ENCODE peak calls at places on chromosomes 3 and 15, in nine cellular contexts. One of them, this sample, is unnamed.

GRCh38 chr3:111610612-111611054 is 15.5 kb upstream of the ZBED2 start:
- DNase-seq in heart left ventricle: no peak
- DNase-seq in lower lobe of right lung: no peak
- DNase-seq in brain microvascular endothelial cell: no peak
- DNase-seq in NCI-H1092: no peak
- DNase-seq in nephron progenitor cell: no peak
- DNase-seq in NCI-H1105: peak
- DNase-seq in NCI-H2081: no peak
- DNase-seq in astrocyte of the spinal cord: no peak
- DNase-seq in this sample: no peak

GRCh38 chr3:177131927-177132636 is 65.2 kb downstream of the TBL1XR1 start:
- DNase-seq in NCI-H1092: no peak
- DNase-seq in brain microvascular endothelial cell: no peak
- DNase-seq in lower lobe of right lung: no peak
- DNase-seq in NCI-H2081: no peak
- DNase-seq in NCI-H1105: no peak
- DNase-seq in heart left ventricle: no peak
- DNase-seq in nephron progenitor cell: no peak
- DNase-seq in astrocyte of the spinal cord: no peak
- DNase-seq in this sample: no peak

GRCh38 chr3:190122198-190122771 is 1.6 kb upstream of the P3H2 start:
- DNase-seq in NCI-H2081: no peak
- DNase-seq in nephron progenitor cell: no peak
- DNase-seq in NCI-H1105: no peak
- DNase-seq in astrocyte of the spinal cord: peak
- DNase-seq in lower lobe of right lung: no peak
- DNase-seq in heart left ventricle: no peak
- DNase-seq in brain microvascular endothelial cell: peak
- DNase-seq in NCI-H1092: no peak
- DNase-seq in this sample: peak

GRCh38 chr15:65071381-65071811 is 3.6 kb upstream of the RASL12 start:
- DNase-seq in heart left ventricle: peak
- DNase-seq in astrocyte of the spinal cord: no peak
- DNase-seq in nephron progenitor cell: peak
- DNase-seq in NCI-H2081: no peak
- DNase-seq in brain microvascular endothelial cell: no peak
- DNase-seq in NCI-H1105: no peak
- DNase-seq in NCI-H1092: no peak
- DNase-seq in lower lobe of right lung: peak
- DNase-seq in this sample: no peak

GRCh38 chr3:187744169-187745151 is 808 bp downstream of the BCL6 start:
- DNase-seq in NCI-H1105: peak
- DNase-seq in heart left ventricle: peak
- DNase-seq in astrocyte of the spinal cord: peak
- DNase-seq in NCI-H1092: no peak
- DNase-seq in nephron progenitor cell: peak
- DNase-seq in NCI-H2081: peak
- DNase-seq in brain microvascular endothelial cell: peak
- DNase-seq in lower lobe of right lung: peak
- DNase-seq in this sample: peak

GRCh38 chr15:93042691-93043378 is 46.2 kb downstream of the RGMA start:
- DNase-seq in astrocyte of the spinal cord: no peak
- DNase-seq in NCI-H2081: no peak
- DNase-seq in brain microvascular endothelial cell: no peak
- DNase-seq in heart left ventricle: no peak
- DNase-seq in nephron progenitor cell: no peak
- DNase-seq in NCI-H1105: no peak
- DNase-seq in NCI-H1092: no peak
- DNase-seq in lower lobe of right lung: peak
- DNase-seq in this sample: no peak

GRCh38 chr3:196688349-196688748 is 23.7 kb downstream of the CEP19 start:
- DNase-seq in nephron progenitor cell: no peak
- DNase-seq in NCI-H1105: no peak
- DNase-seq in brain microvascular endothelial cell: peak
- DNase-seq in heart left ventricle: peak
- DNase-seq in NCI-H2081: no peak
- DNase-seq in astrocyte of the spinal cord: peak
- DNase-seq in NCI-H1092: no peak
- DNase-seq in lower lobe of right lung: peak
- DNase-seq in this sample: peak

GRCh38 chr15:96135166-96136093 is 195.1 kb upstream of the NR2F2 start:
- DNase-seq in nephron progenitor cell: no peak
- DNase-seq in NCI-H2081: no peak
- DNase-seq in NCI-H1105: no peak
- DNase-seq in NCI-H1092: no peak
- DNase-seq in brain microvascular endothelial cell: no peak
- DNase-seq in lower lobe of right lung: no peak
- DNase-seq in heart left ventricle: no peak
- DNase-seq in astrocyte of the spinal cord: no peak
- DNase-seq in this sample: no peak

GRCh38 chr15:36643551-36643950 is 64.1 kb downstream of the CDIN1 start:
- DNase-seq in NCI-H2081: no peak
- DNase-seq in NCI-H1092: no peak
- DNase-seq in lower lobe of right lung: no peak
- DNase-seq in nephron progenitor cell: no peak
- DNase-seq in NCI-H1105: no peak
- DNase-seq in brain microvascular endothelial cell: peak
- DNase-seq in astrocyte of the spinal cord: peak
- DNase-seq in heart left ventricle: no peak
- DNase-seq in this sample: peak

GRCh38 chr15:27082526-27082925 is 111.5 kb downstream of the GABRG3 start:
- DNase-seq in NCI-H1105: no peak
- DNase-seq in brain microvascular endothelial cell: no peak
- DNase-seq in heart left ventricle: no peak
- DNase-seq in astrocyte of the spinal cord: no peak
- DNase-seq in NCI-H1092: no peak
- DNase-seq in NCI-H2081: no peak
- DNase-seq in nephron progenitor cell: no peak
- DNase-seq in lower lobe of right lung: no peak
- DNase-seq in this sample: no peak

GRCh38 chr3:41417574-41417973 is 218.3 kb downstream of the CTNNB1 start:
- DNase-seq in brain microvascular endothelial cell: no peak
- DNase-seq in NCI-H2081: no peak
- DNase-seq in heart left ventricle: no peak
- DNase-seq in astrocyte of the spinal cord: no peak
- DNase-seq in NCI-H1092: no peak
- DNase-seq in NCI-H1105: no peak
- DNase-seq in lower lobe of right lung: no peak
- DNase-seq in nephron progenitor cell: no peak
- DNase-seq in this sample: no peak

GRCh38 chr3:114213669-114214541 is 23.5 kb downstream of the ZNF80 start:
- DNase-seq in heart left ventricle: no peak
- DNase-seq in NCI-H1092: no peak
- DNase-seq in brain microvascular endothelial cell: peak
- DNase-seq in nephron progenitor cell: peak
- DNase-seq in NCI-H2081: no peak
- DNase-seq in lower lobe of right lung: peak
- DNase-seq in NCI-H1105: no peak
- DNase-seq in astrocyte of the spinal cord: peak
- DNase-seq in this sample: peak

GRCh38 chr3:61574854-61575253 is 13.5 kb downstream of the PTPRG start:
- DNase-seq in astrocyte of the spinal cord: peak
- DNase-seq in heart left ventricle: no peak
- DNase-seq in brain microvascular endothelial cell: peak
- DNase-seq in NCI-H1105: no peak
- DNase-seq in lower lobe of right lung: no peak
- DNase-seq in NCI-H2081: no peak
- DNase-seq in NCI-H1092: no peak
- DNase-seq in nephron progenitor cell: no peak
- DNase-seq in this sample: peak

GRCh38 chr3:4827767-4828166 is 151.5 kb upstream of the BHLHE40 start:
- DNase-seq in brain microvascular endothelial cell: no peak
- DNase-seq in NCI-H1105: no peak
- DNase-seq in astrocyte of the spinal cord: no peak
- DNase-seq in NCI-H2081: no peak
- DNase-seq in heart left ventricle: no peak
- DNase-seq in nephron progenitor cell: no peak
- DNase-seq in lower lobe of right lung: no peak
- DNase-seq in NCI-H1092: no peak
- DNase-seq in this sample: no peak

GRCh38 chr3:58237238-58237939 is at the start of gene ABHD6:
- DNase-seq in NCI-H1105: peak
- DNase-seq in nephron progenitor cell: peak
- DNase-seq in astrocyte of the spinal cord: peak
- DNase-seq in NCI-H1092: peak
- DNase-seq in lower lobe of right lung: peak
- DNase-seq in brain microvascular endothelial cell: peak
- DNase-seq in heart left ventricle: peak
- DNase-seq in NCI-H2081: peak
- DNase-seq in this sample: peak

GRCh38 chr15:95557226-95558046 is 773.1 kb upstream of the NR2F2 start:
- DNase-seq in brain microvascular endothelial cell: peak
- DNase-seq in nephron progenitor cell: peak
- DNase-seq in astrocyte of the spinal cord: peak
- DNase-seq in lower lobe of right lung: no peak
- DNase-seq in NCI-H1105: no peak
- DNase-seq in NCI-H1092: no peak
- DNase-seq in heart left ventricle: peak
- DNase-seq in NCI-H2081: no peak
- DNase-seq in this sample: peak

GRCh38 chr15:88664151-88664778 is 25.4 kb downstream of the ISG20 start:
- DNase-seq in astrocyte of the spinal cord: no peak
- DNase-seq in heart left ventricle: no peak
- DNase-seq in NCI-H2081: no peak
- DNase-seq in NCI-H1105: no peak
- DNase-seq in NCI-H1092: no peak
- DNase-seq in brain microvascular endothelial cell: no peak
- DNase-seq in nephron progenitor cell: no peak
- DNase-seq in lower lobe of right lung: no peak
- DNase-seq in this sample: peak

GRCh38 chr15:90619939-90620338 is 90.2 kb downstream of the CRTC3 start:
- DNase-seq in lower lobe of right lung: no peak
- DNase-seq in heart left ventricle: no peak
- DNase-seq in astrocyte of the spinal cord: no peak
- DNase-seq in nephron progenitor cell: no peak
- DNase-seq in NCI-H2081: no peak
- DNase-seq in NCI-H1105: no peak
- DNase-seq in NCI-H1092: no peak
- DNase-seq in brain microvascular endothelial cell: no peak
- DNase-seq in this sample: no peak

GRCh38 chr3:71244153-71245051 is 339.1 kb downstream of the FOXP1 start:
- DNase-seq in brain microvascular endothelial cell: peak
- DNase-seq in nephron progenitor cell: no peak
- DNase-seq in heart left ventricle: peak
- DNase-seq in NCI-H1092: no peak
- DNase-seq in NCI-H2081: no peak
- DNase-seq in lower lobe of right lung: no peak
- DNase-seq in astrocyte of the spinal cord: peak
- DNase-seq in NCI-H1105: no peak
- DNase-seq in this sample: peak

GRCh38 chr3:194322701-194323174 is 28.4 kb downstream of the CPN2 start:
- DNase-seq in astrocyte of the spinal cord: peak
- DNase-seq in lower lobe of right lung: no peak
- DNase-seq in brain microvascular endothelial cell: peak
- DNase-seq in heart left ventricle: no peak
- DNase-seq in NCI-H1105: no peak
- DNase-seq in NCI-H1092: no peak
- DNase-seq in nephron progenitor cell: no peak
- DNase-seq in NCI-H2081: no peak
- DNase-seq in this sample: peak

GRCh38 chr3:99559196-99559595 is 79.2 kb upstream of the COL8A1 start:
- DNase-seq in NCI-H1092: no peak
- DNase-seq in NCI-H2081: no peak
- DNase-seq in NCI-H1105: no peak
- DNase-seq in brain microvascular endothelial cell: no peak
- DNase-seq in nephron progenitor cell: no peak
- DNase-seq in heart left ventricle: no peak
- DNase-seq in astrocyte of the spinal cord: no peak
- DNase-seq in lower lobe of right lung: no peak
- DNase-seq in this sample: no peak

GRCh38 chr15:34514251-34514760 is 69.1 kb downstream of the GOLGA8B start:
- DNase-seq in heart left ventricle: peak
- DNase-seq in brain microvascular endothelial cell: no peak
- DNase-seq in NCI-H2081: no peak
- DNase-seq in NCI-H1105: no peak
- DNase-seq in nephron progenitor cell: peak
- DNase-seq in astrocyte of the spinal cord: peak
- DNase-seq in lower lobe of right lung: peak
- DNase-seq in NCI-H1092: no peak
- DNase-seq in this sample: peak